ENCODE peak calls at places on chromosomes 2 and 18, in four cellular contexts. D is epithelial cell of esophagus, Y is BJ, T is neuronal stem cell. J is an unnamed sample.

GRCh38 chr2:43127941-43128561 is 98.4 kb downstream of the ZFP36L2 start:
- DNase-seq in D (no peak), Y (no peak), T (no peak), J (no peak)

GRCh38 chr2:8853406-8853805 is 16.0 kb upstream of the KIDINS220 start:
- DNase-seq in D (no peak), Y (no peak), T (no peak), J (no peak)

GRCh38 chr2:20465716-20466391 is 19.0 kb downstream of the RHOB start:
- DNase-seq in D (peak), Y (no peak), T (no peak), J (no peak)

GRCh38 chr2:113390133-113390849 is 47.2 kb upstream of the ZNG1B start:
- DNase-seq in D (peak), Y (peak), T (peak), J (peak)

GRCh38 chr2:200587007-200587616 is 1.3 kb downstream of the AOX1 start:
- DNase-seq in D (no peak), Y (no peak), T (no peak), J (no peak)

GRCh38 chr18:39051013-39051412 is 1485.4 kb upstream of the CELF4 start:
- DNase-seq in D (peak), Y (no peak), T (no peak), J (no peak)

GRCh38 chr2:64222351-64222750 is 78.1 kb upstream of the PELI1 start:
- DNase-seq in D (peak), Y (no peak), T (no peak), J (no peak)

GRCh38 chr2:29123584-29124349 is 8.6 kb downstream of the CLIP4 start:
- DNase-seq in D (peak), Y (peak), T (no peak), J (no peak)

GRCh38 chr2:178008636-178009289 is 63.8 kb downstream of the PDE11A start:
- DNase-seq in D (peak), Y (no peak), T (no peak), J (no peak)